ENCODE peak calls at places on chromosomes 11 and 22, in seven cellular contexts. F, W, S, B, C, Q and Z are unnamed samples.
A peak's percentile ranks its signal among the peaks of the same experiment; 100 is the strongest.

GRCh38 chr22:34001701-34002466 is 81.6 kb upstream of the LARGE1 start:
- DNase-seq in F (no peak), W (no peak), S (no peak), B (no peak), C (no peak), Q (no peak), Z (no peak)

GRCh38 chr22:26416256-26416655 is 12.8 kb upstream of the ASPHD2 start:
- DNase-seq in F (no peak), W (no peak), S (no peak), B (no peak), C (no peak), Q (no peak), Z (no peak)

GRCh38 chr22:35947794-35948425 is 80.7 kb downstream of the RBFOX2 start:
- DNase-seq in F (peak; percentile 70), W (no peak), S (no peak), B (no peak), C (no peak), Q (no peak), Z (no peak)

GRCh38 chr11:14499178-14499559 is 442 bp downstream of the COPB1 start:
- DNase-seq in F (no peak), W (peak; percentile 9), S (peak; percentile 37), B (no peak), C (no peak), Q (peak; percentile 30), Z (peak; percentile 50)

GRCh38 chr11:16809901-16810668 is 71.6 kb downstream of the C11orf58 start:
- DNase-seq in F (peak; percentile 53), W (no peak), S (no peak), B (no peak), C (no peak), Q (peak; percentile 74), Z (no peak)

GRCh38 chr22:26669060-26669481 is 11.7 kb downstream of the MIAT start:
- DNase-seq in F (no peak), W (no peak), S (no peak), B (no peak), C (peak; percentile 86), Q (no peak), Z (peak; percentile 1)

GRCh38 chr22:36073476-36073875 is 44.9 kb upstream of the RBFOX2 start:
- DNase-seq in F (peak; percentile 76), W (no peak), S (no peak), B (no peak), C (no peak), Q (peak; percentile 62), Z (no peak)

GRCh38 chr22:49928571-49929552 is 10.4 kb downstream of the CRELD2 start:
- DNase-seq in F (no peak), W (no peak), S (no peak), B (no peak), C (no peak), Q (no peak), Z (no peak)

GRCh38 chr11:11032072-11032471 is 174.2 kb upstream of the ZBED5 start:
- DNase-seq in F (no peak), W (no peak), S (no peak), B (no peak), C (no peak), Q (peak; percentile 12), Z (no peak)

GRCh38 chr11:78256962-78257361 is 68.2 kb downstream of the USP35 start:
- DNase-seq in F (peak; percentile 93), W (no peak), S (no peak), B (no peak), C (no peak), Q (peak; percentile 98), Z (no peak)

GRCh38 chr11:76266269-76266668 is 60.0 kb upstream of the WNT11 start:
- DNase-seq in F (peak; percentile 80), W (no peak), S (no peak), B (no peak), C (no peak), Q (peak; percentile 69), Z (no peak)

GRCh38 chr11:71329731-71330130 is 77.4 kb upstream of the SHANK2 start:
- DNase-seq in F (no peak), W (no peak), S (no peak), B (no peak), C (no peak), Q (no peak), Z (no peak)

GRCh38 chr11:2724114-2724513 is 24.3 kb upstream of the KCNQ1OT1 start:
- DNase-seq in F (no peak), W (no peak), S (no peak), B (no peak), C (no peak), Q (no peak), Z (no peak)

GRCh38 chr11:115145316-115145715 is 358.9 kb downstream of the CADM1 start:
- DNase-seq in F (no peak), W (no peak), S (no peak), B (no peak), C (no peak), Q (no peak), Z (no peak)

GRCh38 chr11:73888244-73888643 is 11.4 kb downstream of the PAAF1 start:
- DNase-seq in F (no peak), W (no peak), S (no peak), B (no peak), C (no peak), Q (no peak), Z (no peak)

GRCh38 chr11:5865826-5866225 is 8.3 kb upstream of the OR52E8 start:
- DNase-seq in F (no peak), W (no peak), S (no peak), B (no peak), C (no peak), Q (no peak), Z (no peak)

GRCh38 chr11:74437441-74437840 is 29.9 kb downstream of the KCNE3 start:
- DNase-seq in F (peak; percentile 53), W (no peak), S (no peak), B (no peak), C (no peak), Q (no peak), Z (no peak)